ENCODE peak calls at places on chromosomes 3 and 15, in five cellular contexts. One of them, this sample, is unnamed.
A peak's percentile ranks its signal among the peaks of the same experiment; 100 is the strongest.

GRCh38 chr3:42852443-42852842 is 23.2 kb downstream of the CYP8B1 start:
- DNase-seq in tibial artery: peak; percentile 66
- DNase-seq in vagina: peak; percentile 37
- DNase-seq in breast epithelium: no peak
- DNase-seq in BE2C: peak; percentile 8
- DNase-seq in this sample: no peak

GRCh38 chr3:197599089-197599765 is 43.5 kb upstream of the BDH1 start:
- DNase-seq in vagina: no peak
- DNase-seq in breast epithelium: peak; percentile 53
- DNase-seq in BE2C: peak; percentile 92
- DNase-seq in tibial artery: peak; percentile 68
- DNase-seq in this sample: peak; percentile 56

GRCh38 chr3:58051196-58051595 is 43.0 kb downstream of the FLNB start:
- DNase-seq in BE2C: no peak
- DNase-seq in tibial artery: no peak
- DNase-seq in vagina: no peak
- DNase-seq in breast epithelium: peak; percentile 83
- DNase-seq in this sample: peak; percentile 50

GRCh38 chr3:134449277-134449676 is 36.5 kb downstream of the ANAPC13 start:
- DNase-seq in breast epithelium: no peak
- DNase-seq in tibial artery: peak; percentile 41
- DNase-seq in vagina: no peak
- DNase-seq in BE2C: peak; percentile 34
- DNase-seq in this sample: no peak

GRCh38 chr3:185770071-185770470 is 54.8 kb downstream of the IGF2BP2 start:
- DNase-seq in vagina: no peak
- DNase-seq in tibial artery: no peak
- DNase-seq in BE2C: no peak
- DNase-seq in breast epithelium: no peak
- DNase-seq in this sample: no peak

GRCh38 chr3:128549283-128550112 is 56.5 kb upstream of the GATA2 start:
- DNase-seq in tibial artery: peak; percentile 40
- DNase-seq in BE2C: peak; percentile 81
- DNase-seq in vagina: no peak
- DNase-seq in breast epithelium: no peak
- DNase-seq in this sample: no peak

GRCh38 chr15:33126559-33127290 is 67.8 kb downstream of the FMN1 start:
- DNase-seq in tibial artery: peak; percentile 75
- DNase-seq in vagina: no peak
- DNase-seq in breast epithelium: no peak
- DNase-seq in BE2C: peak; percentile 73
- DNase-seq in this sample: peak; percentile 44

GRCh38 chr3:4828279-4829030 is 150.8 kb upstream of the BHLHE40 start:
- DNase-seq in BE2C: no peak
- DNase-seq in breast epithelium: no peak
- DNase-seq in vagina: no peak
- DNase-seq in tibial artery: peak; percentile 68
- DNase-seq in this sample: peak; percentile 67

GRCh38 chr3:47163023-47163989 is 607 bp downstream of the SETD2 start:
- DNase-seq in BE2C: peak; percentile 38
- DNase-seq in vagina: no peak
- DNase-seq in tibial artery: peak; percentile 22
- DNase-seq in breast epithelium: no peak
- DNase-seq in this sample: peak; percentile 14

GRCh38 chr3:123686254-123686653 is 101.4 kb upstream of the HACD2 start:
- DNase-seq in breast epithelium: no peak
- DNase-seq in BE2C: no peak
- DNase-seq in tibial artery: no peak
- DNase-seq in vagina: no peak
- DNase-seq in this sample: no peak

GRCh38 chr15:27660676-27661075 is 438.4 kb downstream of the OCA2 start:
- DNase-seq in tibial artery: no peak
- DNase-seq in BE2C: no peak
- DNase-seq in vagina: no peak
- DNase-seq in breast epithelium: no peak
- DNase-seq in this sample: no peak

GRCh38 chr15:101296418-101297405 is 1.7 kb upstream of the SNRPA1 start:
- DNase-seq in vagina: no peak
- DNase-seq in breast epithelium: no peak
- DNase-seq in BE2C: no peak
- DNase-seq in tibial artery: no peak
- DNase-seq in this sample: no peak

GRCh38 chr15:67194171-67195114 is 60.0 kb downstream of the AAGAB start:
- DNase-seq in breast epithelium: no peak
- DNase-seq in tibial artery: no peak
- DNase-seq in vagina: no peak
- DNase-seq in BE2C: no peak
- DNase-seq in this sample: no peak

GRCh38 chr15:85473455-85473854 is 93.1 kb downstream of the AKAP13 start:
- DNase-seq in BE2C: no peak
- DNase-seq in tibial artery: no peak
- DNase-seq in vagina: no peak
- DNase-seq in breast epithelium: no peak
- DNase-seq in this sample: no peak

GRCh38 chr15:45785897-45786296 is 151.1 kb downstream of the SQOR start:
- DNase-seq in breast epithelium: no peak
- DNase-seq in vagina: no peak
- DNase-seq in tibial artery: no peak
- DNase-seq in BE2C: no peak
- DNase-seq in this sample: no peak

GRCh38 chr15:56124391-56124790 is 119.3 kb downstream of the RFX7 start:
- DNase-seq in tibial artery: no peak
- DNase-seq in vagina: no peak
- DNase-seq in breast epithelium: no peak
- DNase-seq in BE2C: no peak
- DNase-seq in this sample: no peak
- H3K9me3 ChIP-seq in tibial artery: peaks cover 24% of the 10 kb centered on the region
- H3K9me3 ChIP-seq in vagina: no peaks in the 10 kb centered on the region
- H3K9me3 ChIP-seq in breast epithelium: peaks cover 8% of the 10 kb centered on the region
- H3K9me3 ChIP-seq in BE2C: no peaks in the 10 kb centered on the region
- H3K9me3 ChIP-seq in this sample: no peaks in the 10 kb centered on the region

DNA sequence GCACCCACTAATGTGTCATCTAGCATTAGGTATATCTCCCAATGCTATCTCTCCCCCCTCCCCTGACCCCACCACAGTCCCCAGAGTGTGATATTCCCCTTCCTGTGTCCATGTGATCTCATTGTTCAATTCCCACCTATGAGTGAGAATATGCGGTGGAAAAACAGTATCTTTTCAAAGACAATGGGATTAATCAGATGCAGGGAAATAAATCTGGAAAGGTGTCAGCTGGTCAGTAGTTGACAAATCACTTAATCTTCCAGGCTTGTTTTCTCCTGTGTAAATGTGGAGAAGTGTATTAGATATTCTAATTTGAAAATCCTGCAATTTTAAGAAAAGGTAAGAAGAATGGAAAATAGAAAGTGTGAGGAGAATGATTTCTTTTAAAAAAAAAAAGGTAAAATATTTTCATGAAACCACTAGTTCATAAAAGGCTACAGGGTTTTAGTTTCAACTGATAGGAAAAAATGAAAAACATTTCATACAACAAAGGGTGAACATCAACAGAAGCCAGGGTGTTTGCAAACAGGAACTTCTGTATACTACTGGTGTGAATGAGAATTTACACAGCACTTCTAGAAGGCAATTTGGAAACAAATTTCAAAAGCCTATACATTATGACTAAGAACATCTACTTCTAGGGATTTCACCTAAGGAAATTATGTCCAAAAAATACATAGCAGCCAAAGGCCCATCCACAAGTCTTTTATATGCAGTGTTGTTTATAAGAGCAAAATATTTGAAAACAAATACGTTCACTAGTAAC is 113.5 kb downstream of the CBLB start:
- DNase-seq in vagina: no peak
- DNase-seq in breast epithelium: no peak
- DNase-seq in BE2C: no peak
- DNase-seq in tibial artery: no peak
- DNase-seq in this sample: no peak
- H3K9me3 ChIP-seq in vagina: no peaks in the 10 kb centered on the region
- H3K9me3 ChIP-seq in breast epithelium: peaks cover 9% of the 10 kb centered on the region
- H3K9me3 ChIP-seq in BE2C: no peaks in the 10 kb centered on the region
- H3K9me3 ChIP-seq in tibial artery: no peaks in the 10 kb centered on the region
- H3K9me3 ChIP-seq in this sample: no peaks in the 10 kb centered on the region

DNA sequence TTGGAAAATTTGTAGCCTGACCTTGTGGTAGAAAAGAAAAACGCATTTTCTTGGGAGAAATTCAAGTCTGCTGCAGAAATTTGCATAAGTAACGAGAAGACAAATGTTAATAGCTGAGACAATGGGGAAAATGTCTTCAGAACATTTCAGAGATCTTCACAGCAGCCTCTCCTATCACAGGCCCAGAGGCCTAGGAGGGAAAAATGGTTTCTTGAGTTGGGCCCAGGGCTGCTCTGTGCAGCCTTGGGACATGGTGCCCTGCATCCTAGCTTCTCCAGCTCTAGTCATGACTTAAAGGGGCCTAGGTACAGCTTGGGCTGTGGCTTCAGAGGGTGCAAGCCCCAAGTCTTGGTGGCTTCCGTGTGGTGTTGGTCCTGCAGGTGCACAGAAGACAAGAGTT is 104.2 kb downstream of the ZNF621 start:
- DNase-seq in breast epithelium: no peak
- DNase-seq in BE2C: no peak
- DNase-seq in tibial artery: no peak
- DNase-seq in vagina: peak; percentile 58
- DNase-seq in this sample: no peak
- H3K9me3 ChIP-seq in breast epithelium: peaks cover 15% of the 10 kb centered on the region
- H3K9me3 ChIP-seq in BE2C: no peaks in the 10 kb centered on the region
- H3K9me3 ChIP-seq in tibial artery: peaks cover 18% of the 10 kb centered on the region
- H3K9me3 ChIP-seq in vagina: no peaks in the 10 kb centered on the region
- H3K9me3 ChIP-seq in this sample: no peaks in the 10 kb centered on the region

GRCh38 chr3:72336114-72336651 is 512.1 kb downstream of the SHQ1 start:
- DNase-seq in tibial artery: no peak
- DNase-seq in BE2C: no peak
- DNase-seq in vagina: no peak
- DNase-seq in breast epithelium: no peak
- DNase-seq in this sample: no peak
- H3K9me3 ChIP-seq in tibial artery: no peaks in the 10 kb centered on the region
- H3K9me3 ChIP-seq in BE2C: peaks cover 3% of the 10 kb centered on the region
- H3K9me3 ChIP-seq in vagina: no peaks in the 10 kb centered on the region
- H3K9me3 ChIP-seq in breast epithelium: no peaks in the 10 kb centered on the region
- H3K9me3 ChIP-seq in this sample: no peaks in the 10 kb centered on the region

GRCh38 chr15:88179562-88179961 is 77.0 kb downstream of the NTRK3 start:
- DNase-seq in vagina: no peak
- DNase-seq in tibial artery: no peak
- DNase-seq in BE2C: no peak
- DNase-seq in breast epithelium: no peak
- DNase-seq in this sample: no peak
- H3K9me3 ChIP-seq in vagina: no peaks in the 10 kb centered on the region
- H3K9me3 ChIP-seq in tibial artery: no peaks in the 10 kb centered on the region
- H3K9me3 ChIP-seq in BE2C: no peaks in the 10 kb centered on the region
- H3K9me3 ChIP-seq in breast epithelium: no peaks in the 10 kb centered on the region
- H3K9me3 ChIP-seq in this sample: no peaks in the 10 kb centered on the region

This sample was measured in tibial nerve.